ENCODE peak calls at places on chromosomes 11 and 22, in five cellular contexts. C is HS-5; L is posterior vena cava; B is stomach; H is effector CD4-positive, alpha-beta T cell. M is an unnamed sample.

GRCh38 chr22:38262051-38262795 is 10.6 kb downstream of the TMEM184B start:
- DNase-seq in C (no peak), L (no peak), B (peak; percentile 71), H (no peak), M (no peak)

GRCh38 chr11:125902927-125903752 is at the start of gene PUS3:
- DNase-seq in C (peak; percentile 35), L (peak; percentile 98), B (peak; percentile 93), H (peak; percentile 83), M (peak; percentile 97)

GRCh38 chr11:15769203-15769602 is 587.1 kb downstream of the SOX6 start:
- DNase-seq in C (no peak), L (no peak), B (peak; percentile 55), H (no peak), M (no peak)

GRCh38 chr11:17898071-17898470 is 114.8 kb downstream of the SERGEF start:
- DNase-seq in C (no peak), L (no peak), B (no peak), H (no peak), M (no peak)

GRCh38 chr22:32080904-32081303 is 37.8 kb downstream of the SLC5A1 start:
- DNase-seq in C (peak; percentile 23), L (no peak), B (peak; percentile 45), H (no peak), M (no peak)

GRCh38 chr11:30196400-30197206 is 34.2 kb upstream of the FSHB start:
- DNase-seq in C (peak; percentile 11), L (peak; percentile 85), B (peak; percentile 80), H (no peak), M (no peak)

GRCh38 chr22:22210375-22210774 is 34.2 kb upstream of the VPREB1 start:
- DNase-seq in C (peak; percentile 56), L (no peak), B (no peak), H (no peak), M (no peak)

GRCh38 chr22:27867958-27868737 is 50.9 kb downstream of the PITPNB start:
- DNase-seq in C (no peak), L (no peak), B (no peak), H (no peak), M (no peak)

GRCh38 chr11:12285106-12285505 is 92.3 kb upstream of the PARVA start:
- DNase-seq in C (peak; percentile 95), L (no peak), B (no peak), H (no peak), M (no peak)

GRCh38 chr11:82557274-82557673 is 176.4 kb downstream of the FAM181B start:
- DNase-seq in C (no peak), L (no peak), B (no peak), H (no peak), M (no peak)

GRCh38 chr11:79066456-79067354 is 374.1 kb downstream of the TENM4 start:
- DNase-seq in C (no peak), L (peak; percentile 66), B (no peak), H (no peak), M (no peak)

GRCh38 chr22:47384977-47385376 is 622.5 kb downstream of the TBC1D22A start:
- DNase-seq in C (no peak), L (peak; percentile 42), B (no peak), H (no peak), M (no peak)

GRCh38 chr22:42742940-42743339 is 22.3 kb upstream of the A4GALT start:
- DNase-seq in C (no peak), L (no peak), B (no peak), H (no peak), M (no peak)